ENCODE peak calls at places on chromosome 2, in four cellular contexts. Z is WTC11; C is stimulated activated CD8-positive, alpha-beta memory T cell treated with anti-CD3 and anti-CD28 coated beads, Interleukin-7, amount 100 ng/mL, for 24 hours; K is HEK293T. W is an unnamed sample.
A peak's percentile ranks its signal among the peaks of the same experiment; 100 is the strongest.

GRCh38 chr2:162184796-162185195 is 32.7 kb upstream of the GCG start:
- DNase-seq in Z (no peak), C (no peak), K (no peak), W (no peak)

GRCh38 chr2:9832586-9832985 is 10.7 kb upstream of the TAF1B start:
- DNase-seq in Z (no peak), C (no peak), K (no peak), W (no peak)

GRCh38 chr2:177332041-177332991 is 60.3 kb upstream of the AGPS start:
- DNase-seq in Z (no peak), C (no peak), K (peak; percentile 71), W (peak; percentile 73)

GRCh38 chr2:37318401-37318800 is 6.2 kb downstream of the PRKD3 start:
- DNase-seq in Z (no peak), C (no peak), K (no peak), W (no peak)

GRCh38 chr2:127506502-127506901 is 19.8 kb downstream of the IWS1 start:
- DNase-seq in Z (no peak), C (no peak), K (no peak), W (no peak)

GRCh38 chr2:21317131-21317530 is 193.4 kb downstream of the TDRD15 start:
- DNase-seq in Z (peak; percentile 61), C (no peak), K (peak; percentile 63), W (peak; percentile 62)

GRCh38 chr2:128427356-128427755 is 108.7 kb upstream of the HS6ST1 start:
- DNase-seq in Z (no peak), C (no peak), K (no peak), W (no peak)

GRCh38 chr2:3288455-3289163 is 89.0 kb downstream of the EIPR1 start:
- DNase-seq in Z (no peak), C (no peak), K (no peak), W (no peak)

GRCh38 chr2:196331816-196332215 is 160.4 kb upstream of the STK17B start:
- DNase-seq in Z (no peak), C (no peak), K (no peak), W (no peak)

GRCh38 chr2:10072656-10073480 is 7.3 kb downstream of the CYS1 start:
- DNase-seq in Z (peak; percentile 83), C (peak; percentile 45), K (peak; percentile 90), W (peak; percentile 92)

W was measured in NT2/D1.